ENCODE peak calls at places on chromosomes 7 and 10, in four cellular contexts. One of them, this sample, is unnamed.

GRCh38 chr7:97006146-97006950 is 995 bp downstream of the DLX6 start:
- DNase-seq in H7: peak
- DNase-seq in cardiac muscle cell: peak
- DNase-seq in effector CD4-positive, alpha-beta T cell: no peak
- DNase-seq in this sample: peak

GRCh38 chr7:70673833-70674232 is 458.1 kb upstream of the GALNT17 start:
- DNase-seq in H7: peak
- DNase-seq in cardiac muscle cell: no peak
- DNase-seq in effector CD4-positive, alpha-beta T cell: no peak
- DNase-seq in this sample: no peak

GRCh38 chr7:111424768-111425167 is 137.5 kb downstream of the IMMP2L start:
- DNase-seq in H7: no peak
- DNase-seq in cardiac muscle cell: no peak
- DNase-seq in effector CD4-positive, alpha-beta T cell: no peak
- DNase-seq in this sample: no peak

GRCh38 chr10:76523215-76523614 is 1091.8 kb downstream of the LRMDA start:
- DNase-seq in H7: no peak
- DNase-seq in cardiac muscle cell: no peak
- DNase-seq in effector CD4-positive, alpha-beta T cell: no peak
- DNase-seq in this sample: no peak

GRCh38 chr7:50854831-50855230 is 72.1 kb upstream of the GRB10 start:
- DNase-seq in H7: no peak
- DNase-seq in cardiac muscle cell: no peak
- DNase-seq in effector CD4-positive, alpha-beta T cell: no peak
- DNase-seq in this sample: no peak

GRCh38 chr10:126252884-126253612 is 135.2 kb downstream of the ADAM12 start:
- DNase-seq in H7: no peak
- DNase-seq in cardiac muscle cell: peak
- DNase-seq in effector CD4-positive, alpha-beta T cell: no peak
- DNase-seq in this sample: no peak

GRCh38 chr10:110007701-110008517 is at the start of gene ADD3:
- DNase-seq in H7: peak
- DNase-seq in cardiac muscle cell: peak
- DNase-seq in effector CD4-positive, alpha-beta T cell: peak
- DNase-seq in this sample: peak

GRCh38 chr10:79111427-79111826 is 42.7 kb downstream of the ZMIZ1 start:
- DNase-seq in H7: no peak
- DNase-seq in cardiac muscle cell: no peak
- DNase-seq in effector CD4-positive, alpha-beta T cell: no peak
- DNase-seq in this sample: no peak

GRCh38 chr10:119807960-119808697 is 64.5 kb downstream of the MCMBP start:
- DNase-seq in H7: no peak
- DNase-seq in cardiac muscle cell: peak
- DNase-seq in effector CD4-positive, alpha-beta T cell: no peak
- DNase-seq in this sample: no peak

GRCh38 chr7:131556912-131557457 is 557 bp upstream of the PODXL start:
- DNase-seq in H7: no peak
- DNase-seq in cardiac muscle cell: no peak
- DNase-seq in effector CD4-positive, alpha-beta T cell: no peak
- DNase-seq in this sample: no peak

GRCh38 chr10:128511284-128511683 is 385.1 kb upstream of the MKI67 start:
- DNase-seq in H7: no peak
- DNase-seq in cardiac muscle cell: no peak
- DNase-seq in effector CD4-positive, alpha-beta T cell: no peak
- DNase-seq in this sample: no peak